ENCODE peak calls at places on chromosomes 6 and 20, in four cellular contexts. T is H9, P is fibroblast of pulmonary artery, B is lower leg skin. Y is an unnamed sample.

GRCh38 chr6:34730006-34730405 is 27.3 kb upstream of the SNRPC start:
- DNase-seq in P (no peak), B (no peak), T (no peak), Y (no peak)

GRCh38 chr20:39225536-39225935 is 263.4 kb downstream of the DHX35 start:
- DNase-seq in B (no peak), T (no peak), P (no peak), Y (no peak)

GRCh38 chr6:5851261-5851757 is 155.4 kb downstream of the NRN1 start:
- DNase-seq in B (no peak), T (peak), P (peak), Y (no peak)

GRCh38 chr6:119390276-119390793 is 40.8 kb upstream of the MAN1A1 start:
- DNase-seq in T (no peak), B (no peak), P (peak), Y (no peak)

GRCh38 chr6:166971271-166971670 is 14.9 kb upstream of the RNASET2 start:
- DNase-seq in T (no peak), P (no peak), B (no peak), Y (no peak)

GRCh38 chr6:34385793-34386195 is 6.7 kb downstream of the NUDT3 start:
- DNase-seq in T (no peak), P (no peak), B (no peak), Y (no peak)

GRCh38 chr6:54595844-54596243 is 250.7 kb upstream of the FAM83B start:
- DNase-seq in T (no peak), B (no peak), P (peak), Y (no peak)

GRCh38 chr6:53943410-53943809 is 148.6 kb downstream of the LRRC1 start:
- DNase-seq in P (no peak), T (no peak), B (no peak), Y (no peak)

GRCh38 chr20:31570735-31571617 is 34.1 kb upstream of the ID1 start:
- DNase-seq in P (no peak), B (no peak), T (no peak), Y (peak)

GRCh38 chr20:12086359-12086758 is 168.7 kb downstream of the BTBD3 start:
- DNase-seq in P (peak), B (no peak), T (no peak), Y (no peak)

GRCh38 chr6:154096316-154096715 is 57.3 kb downstream of the OPRM1 start:
- DNase-seq in T (no peak), P (no peak), B (no peak), Y (no peak)

DNA sequence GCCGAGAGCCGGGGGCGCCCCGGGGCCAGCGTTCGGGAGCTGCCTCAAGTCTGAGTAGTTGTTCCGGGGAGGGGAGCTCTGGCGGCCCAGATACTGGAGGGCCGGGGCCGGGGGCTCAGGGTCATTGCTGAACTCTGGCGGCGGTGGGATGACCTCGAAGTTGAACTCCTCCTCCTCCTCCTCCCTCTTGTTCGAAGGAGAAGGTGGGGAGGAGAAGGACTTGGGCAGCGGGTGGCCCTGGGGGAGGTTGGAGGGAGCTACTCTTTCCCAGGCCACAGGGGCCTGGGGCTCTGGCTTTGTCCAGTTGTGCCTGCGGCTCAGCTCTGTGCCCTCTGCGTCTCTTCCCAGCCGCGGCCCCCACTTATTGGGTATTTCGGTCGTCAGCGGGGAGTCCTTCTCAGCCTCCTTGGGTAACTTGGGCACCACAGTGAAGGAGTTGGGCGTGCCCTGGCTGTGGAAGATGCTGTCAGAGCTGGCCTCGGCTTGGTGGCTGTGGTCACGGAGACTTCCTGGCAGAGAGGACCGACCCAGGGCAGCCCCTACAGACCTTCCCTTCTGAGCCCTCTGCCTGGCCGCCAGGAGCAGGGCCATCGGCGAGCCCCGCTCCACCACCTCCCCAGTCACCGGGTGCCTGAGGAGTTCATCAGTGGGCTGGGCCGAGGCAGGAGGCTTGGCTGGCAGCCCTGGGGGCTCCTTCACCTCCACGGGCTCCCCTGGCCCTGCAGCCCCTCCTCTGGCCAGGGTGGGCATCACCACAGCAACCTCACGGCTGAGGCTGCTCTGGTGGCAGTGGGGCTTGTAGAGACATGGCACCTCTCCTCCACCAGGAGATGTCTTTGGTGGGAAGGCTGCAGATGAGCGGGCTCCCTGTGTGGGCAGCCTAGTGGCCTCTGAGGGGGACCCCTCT is 37.4 kb downstream of the C6orf132 start:
- DNase-seq in T (peak), P (no peak), B (no peak), Y (no peak)
- TF ChIP-seq CTCF in T (peak), P (no peak), B (no peak), Y (no peak)

GRCh38 chr20:15656124-15656523 is 917.1 kb downstream of the KIF16B start:
- DNase-seq in P (no peak), T (no peak), B (no peak), Y (peak)

GRCh38 chr20:15658295-15658694 is 915.0 kb downstream of the KIF16B start:
- DNase-seq in P (no peak), B (no peak), T (no peak), Y (no peak)

GRCh38 chr20:15653396-15654207 is 919.6 kb downstream of the KIF16B start:
- DNase-seq in P (no peak), B (no peak), T (no peak), Y (peak)

DNA sequence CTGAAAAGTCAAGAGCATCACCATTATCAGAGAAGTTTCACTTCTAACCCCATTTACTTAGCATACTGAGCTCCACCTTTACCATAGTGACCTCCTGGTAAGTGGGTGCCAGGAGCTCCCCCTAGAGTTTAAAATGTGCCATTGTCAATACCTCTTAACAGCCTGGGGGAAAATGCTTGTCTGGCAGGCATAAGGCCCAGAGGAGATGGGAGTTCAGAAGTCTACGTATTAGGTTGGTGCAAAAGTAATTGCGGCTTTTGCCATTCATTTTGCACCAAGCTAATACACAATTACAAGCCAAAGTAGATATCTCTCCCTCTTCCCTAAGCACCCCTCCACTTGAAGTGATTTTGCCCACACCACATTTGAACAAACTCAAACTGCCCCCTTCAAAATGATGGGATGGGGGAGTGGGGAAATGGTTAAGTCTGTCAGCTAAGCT is 919.0 kb downstream of the KIF16B start:
- DNase-seq in T (peak), B (no peak), P (peak), Y (peak)
- TF ChIP-seq CTCF in T (peak), B (no peak), P (peak), Y (peak)

GRCh38 chr20:36479938-36480337 is 61.4 kb upstream of the MYL9 start:
- DNase-seq in T (no peak), B (no peak), P (no peak), Y (no peak)
- TF ChIP-seq CTCF in T (peak), B (no peak), P (no peak), Y (peak)

GRCh38 chr6:8574311-8574710 is 139.0 kb upstream of the SLC35B3 start:
- DNase-seq in T (no peak), B (no peak), P (no peak), Y (no peak)

GRCh38 chr6:8574749-8575468 is 139.6 kb upstream of the SLC35B3 start:
- DNase-seq in B (no peak), T (no peak), P (no peak), Y (no peak)

GRCh38 chr6:8570241-8570924 is 135.0 kb upstream of the SLC35B3 start:
- DNase-seq in B (no peak), P (no peak), T (no peak), Y (no peak)
- TF ChIP-seq CTCF in B (no peak), P (no peak), T (no peak), Y (no peak)

GRCh38 chr6:150266309-150266708 is 102.5 kb upstream of the IYD start:
- DNase-seq in B (no peak), T (no peak), P (no peak), Y (no peak)

GRCh38 chr6:150269130-150269856 is 99.5 kb upstream of the IYD start:
- DNase-seq in B (no peak), P (no peak), T (no peak), Y (no peak)

GRCh38 chr6:150266963-150267685 is 101.7 kb upstream of the IYD start:
- DNase-seq in B (no peak), P (no peak), T (no peak), Y (no peak)

GRCh38 chr6:150269857-150270223 is 99.0 kb upstream of the IYD start:
- DNase-seq in T (peak), B (peak), P (peak), Y (peak)

GRCh38 chr6:150267686-150268561 is 100.9 kb upstream of the IYD start:
- DNase-seq in P (peak), T (no peak), B (peak), Y (peak)
- TF ChIP-seq CTCF in P (no peak), T (no peak), B (no peak), Y (peak)

GRCh38 chr6:79699606-79700005 is 68.5 kb downstream of the SH3BGRL2 start:
- DNase-seq in P (no peak), T (no peak), B (no peak), Y (no peak)

GRCh38 chr6:79697430-79697829 is 66.3 kb downstream of the SH3BGRL2 start:
- DNase-seq in P (no peak), T (no peak), B (no peak), Y (no peak)

GRCh38 chr6:79694156-79694555 is 63.0 kb downstream of the SH3BGRL2 start:
- DNase-seq in T (no peak), B (no peak), P (no peak), Y (no peak)

GRCh38 chr6:79694623-79695311 is 63.6 kb downstream of the SH3BGRL2 start:
- DNase-seq in P (no peak), B (no peak), T (no peak), Y (no peak)
- TF ChIP-seq CTCF in P (peak), B (no peak), T (peak), Y (peak)

DNA sequence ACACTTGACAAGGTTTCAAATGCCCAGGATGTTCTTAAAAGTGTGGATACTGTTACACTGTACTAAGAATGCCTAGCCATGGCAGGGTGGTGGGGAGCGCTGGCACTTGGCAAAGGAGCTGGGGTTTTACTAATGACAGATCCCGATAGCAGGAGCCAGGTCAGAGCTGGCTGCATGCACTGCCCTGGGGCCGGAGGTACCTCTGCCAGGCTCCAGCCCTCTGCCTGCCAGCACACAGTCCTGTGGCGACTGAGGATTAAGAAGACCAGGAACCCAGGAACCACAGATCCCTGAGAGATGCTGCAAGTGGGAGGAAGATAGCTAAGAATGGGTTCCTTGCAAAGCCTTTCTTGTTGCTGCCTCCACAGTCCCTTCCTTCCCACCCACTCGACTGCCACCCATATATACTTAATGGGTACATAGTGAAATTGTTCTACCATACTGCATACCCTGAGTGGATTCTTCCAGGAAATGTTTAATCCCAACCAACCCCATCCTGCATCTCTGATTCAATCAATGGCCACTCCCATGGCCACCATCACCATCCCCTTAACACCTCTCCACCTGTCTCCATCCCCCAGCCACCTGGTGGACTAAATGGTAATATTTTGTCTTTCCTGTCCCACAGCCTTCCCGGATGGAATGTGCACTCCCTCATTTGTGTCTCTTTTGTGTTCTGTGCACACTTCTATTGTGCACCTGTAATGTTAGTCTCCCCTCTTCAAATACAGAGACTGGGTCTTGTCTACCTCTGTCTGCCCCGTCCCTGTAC is 260.0 kb downstream of the ALDH8A1 start:
- DNase-seq in B (no peak), P (no peak), T (no peak), Y (no peak)
- TF ChIP-seq CTCF in B (no peak), P (no peak), T (no peak), Y (no peak)

Y was measured in HFFc6.